ENCODE peak calls at places on chromosomes 12 and 14, in seven cellular contexts. B is A549, R is GM20000, X is suprapubic skin, A is cardiac muscle cell, C is endothelial cell, Q is testis. N is an unnamed sample.
A peak's percentile ranks its signal among the peaks of the same experiment; 100 is the strongest.

GRCh38 chr12:49190317-49190716 is 1.4 kb upstream of the TUBA1A start:
- DNase-seq in A (no peak), C (no peak), R (no peak), B (no peak), Q (no peak), X (peak; percentile 47), N (no peak)

GRCh38 chr14:22491683-22492483 is 97.1 kb downstream of the DAD1 start:
- DNase-seq in X (no peak), B (no peak), C (no peak), Q (no peak), R (peak; percentile 48), A (no peak), N (peak; percentile 37)

GRCh38 chr12:125650587-125650986 is 585.4 kb downstream of the AACS start:
- DNase-seq in Q (no peak), X (no peak), B (no peak), A (no peak), C (no peak), R (no peak), N (no peak)

GRCh38 chr14:91409991-91410401 is 7.6 kb downstream of the CCDC88C start:
- DNase-seq in X (no peak), B (no peak), A (no peak), R (no peak), Q (no peak), C (no peak), N (no peak)

GRCh38 chr12:121578230-121579189 is 2.3 kb downstream of the KDM2B start:
- DNase-seq in R (peak; percentile 67), Q (no peak), A (peak; percentile 52), C (peak; percentile 46), B (no peak), X (no peak), N (peak; percentile 56)

GRCh38 chr12:15234011-15234410 is 12.8 kb upstream of the RERG start:
- DNase-seq in A (no peak), Q (no peak), C (no peak), R (no peak), X (no peak), B (no peak), N (no peak)

GRCh38 chr12:130179191-130179590 is 16.9 kb downstream of the FZD10 start:
- DNase-seq in C (no peak), Q (no peak), X (no peak), B (no peak), R (no peak), A (no peak), N (no peak)

GRCh38 chr14:68784298-68784910 is 8.5 kb downstream of the ZFP36L1 start:
- DNase-seq in B (peak; percentile 97), R (no peak), C (no peak), X (peak; percentile 76), A (no peak), Q (peak; percentile 13), N (no peak)

GRCh38 chr12:82411561-82412230 is 53.4 kb downstream of the METTL25 start:
- DNase-seq in Q (no peak), A (no peak), X (no peak), B (no peak), C (no peak), R (no peak), N (no peak)

GRCh38 chr14:84750763-84751554 is 779.0 kb upstream of the FLRT2 start:
- DNase-seq in Q (no peak), X (no peak), C (no peak), A (no peak), B (no peak), R (no peak), N (no peak)

GRCh38 chr12:25852792-25853191 is 105.7 kb upstream of the RASSF8 start:
- DNase-seq in C (no peak), R (no peak), Q (no peak), A (no peak), B (peak; percentile 60), X (no peak), N (no peak)

GRCh38 chr12:50784501-50784900 is 20.6 kb downstream of the ATF1 start:
- DNase-seq in A (no peak), X (no peak), C (no peak), R (no peak), B (no peak), Q (no peak), N (no peak)

GRCh38 chr12:1779783-1780182 is 40.6 kb upstream of the LRTM2 start:
- DNase-seq in X (no peak), Q (no peak), A (no peak), B (no peak), R (no peak), C (no peak), N (no peak)

GRCh38 chr12:73413974-73414373 is 1123.7 kb upstream of the ATXN7L3B start:
- DNase-seq in X (no peak), Q (no peak), B (no peak), R (no peak), C (no peak), A (no peak), N (no peak)

GRCh38 chr14:79254069-79254775 is 957.1 kb downstream of the DIO2 start:
- DNase-seq in C (no peak), R (no peak), Q (no peak), B (no peak), X (no peak), A (no peak), N (no peak)

GRCh38 chr12:72075891-72076557 is 137.4 kb downstream of the TPH2 start:
- DNase-seq in C (no peak), Q (no peak), R (no peak), A (no peak), X (no peak), B (no peak), N (no peak)

GRCh38 chr14:49464885-49465284 is 121.3 kb downstream of the RPS29 start:
- DNase-seq in A (peak; percentile 9), R (no peak), Q (no peak), C (peak; percentile 11), B (peak; percentile 20), X (no peak), N (no peak)

GRCh38 chr14:92143309-92143708 is 21.5 kb downstream of the CPSF2 start:
- DNase-seq in B (no peak), A (no peak), Q (no peak), R (no peak), C (no peak), X (no peak), N (no peak)

GRCh38 chr12:101414533-101415119 is 7.1 kb upstream of the ARL1 start:
- DNase-seq in C (peak; percentile 55), B (peak; percentile 83), A (peak; percentile 60), R (peak; percentile 56), X (no peak), Q (peak; percentile 54), N (peak; percentile 48)

GRCh38 chr14:96284008-96284407 is 28.0 kb downstream of the BDKRB1 start:
- DNase-seq in R (no peak), A (no peak), C (no peak), X (no peak), B (no peak), Q (no peak), N (no peak)

GRCh38 chr14:96281486-96281885 is 25.5 kb downstream of the BDKRB1 start:
- DNase-seq in X (no peak), Q (no peak), A (no peak), C (no peak), R (no peak), B (no peak), N (no peak)

GRCh38 chr14:96279564-96279963 is 23.6 kb downstream of the BDKRB1 start:
- DNase-seq in B (no peak), X (no peak), Q (no peak), A (no peak), C (no peak), R (no peak), N (no peak)

GRCh38 chr14:96277890-96278289 is 21.9 kb downstream of the BDKRB1 start:
- DNase-seq in X (no peak), B (no peak), C (no peak), Q (no peak), R (no peak), A (no peak), N (no peak)

DNA sequence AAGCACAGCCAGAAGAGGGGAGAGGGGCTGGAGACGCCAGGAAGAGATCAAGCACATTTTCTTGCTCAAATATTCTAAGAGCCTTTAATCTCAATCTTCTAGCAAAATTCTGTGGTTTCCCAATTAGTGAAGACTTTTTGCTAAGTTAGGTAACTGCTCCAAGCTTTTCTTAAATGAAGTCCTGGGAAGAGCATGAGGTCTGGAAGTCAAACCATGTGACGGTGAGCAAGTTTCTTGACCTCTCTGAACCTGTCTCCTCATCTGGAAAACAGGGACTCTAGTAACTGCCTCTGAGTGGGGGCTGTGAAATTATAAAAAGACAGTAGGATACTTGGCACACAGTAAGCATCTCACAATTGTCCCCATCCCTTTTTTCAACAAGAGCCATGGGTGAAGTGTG is 24.1 kb downstream of the BDKRB1 start:
- DNase-seq in X (no peak), C (no peak), R (no peak), A (no peak), Q (no peak), B (no peak), N (no peak)
- TF ChIP-seq CTCF in X (no peak), C (no peak), R (no peak), A (no peak), Q (no peak), B (no peak), N (no peak)

GRCh38 chr14:102772781-102773570 is 4.3 kb upstream of the TRAF3 start:
- DNase-seq in B (peak; percentile 51), C (peak; percentile 63), X (no peak), Q (no peak), R (no peak), A (peak; percentile 41), N (no peak)
- TF ChIP-seq CTCF in B (peak; percentile 37), C (no peak), X (no peak), Q (no peak), R (peak; percentile 34), A (peak; percentile 29), N (peak; percentile 36)

DNA sequence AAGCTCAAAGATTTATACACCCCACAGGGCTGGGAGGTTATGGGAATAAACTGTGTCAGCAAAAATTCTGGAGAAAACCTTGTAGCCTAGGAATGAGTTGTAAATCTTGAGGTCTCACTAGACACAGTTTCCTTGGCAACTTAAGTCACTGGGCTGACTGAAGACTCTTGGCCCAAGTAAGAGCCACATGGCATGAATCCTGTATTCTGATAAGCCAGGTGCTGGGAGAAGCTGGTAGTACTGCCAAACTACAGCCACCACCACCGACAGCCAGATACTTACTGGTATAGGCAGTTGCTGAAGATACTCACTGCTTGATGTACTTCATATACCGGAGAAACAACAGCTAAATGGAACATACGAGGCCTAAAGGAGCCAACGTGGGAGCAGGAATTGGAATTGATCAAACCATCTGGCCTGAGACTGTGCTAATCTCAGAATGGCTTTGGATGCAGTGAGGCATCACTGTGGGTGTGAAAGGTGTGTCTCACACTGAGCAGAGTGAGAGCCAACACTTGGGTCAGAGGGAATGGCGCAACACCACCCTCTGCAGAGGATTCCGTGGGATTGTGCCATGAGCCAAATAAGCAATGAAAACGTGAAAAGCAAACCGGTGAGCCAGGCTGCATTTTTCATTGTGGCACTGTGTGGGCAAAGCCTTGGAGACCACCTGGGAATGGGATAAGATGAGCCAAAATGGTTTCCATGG is 102.9 kb upstream of the TMCC3 start:
- DNase-seq in B (no peak), A (no peak), Q (no peak), C (no peak), X (no peak), R (no peak), N (no peak)
- TF ChIP-seq CTCF in B (no peak), A (peak; percentile 3), Q (no peak), C (no peak), X (no peak), R (no peak), N (no peak)

DNA sequence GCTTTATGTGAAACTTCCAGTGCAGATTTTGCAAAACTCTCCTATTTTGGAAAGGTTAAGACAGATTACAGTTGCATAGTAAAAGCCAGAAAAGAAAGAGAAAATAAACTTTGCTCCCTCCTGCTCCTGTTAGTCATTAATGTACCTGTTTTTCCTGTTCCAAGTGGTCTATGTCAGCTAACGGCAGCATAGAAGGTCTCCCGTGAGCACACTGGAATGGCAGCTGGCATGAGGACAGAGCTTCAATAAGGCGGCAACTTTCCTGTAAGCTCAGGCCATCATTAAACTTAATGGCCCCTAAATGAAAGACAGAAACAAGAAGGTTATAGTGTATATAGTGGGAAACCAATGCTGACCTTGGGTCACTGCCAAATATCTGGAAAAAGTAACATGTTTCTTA is 16.0 kb downstream of the EIF2B2 start:
- DNase-seq in R (no peak), B (no peak), X (no peak), Q (no peak), C (no peak), A (no peak), N (no peak)
- TF ChIP-seq CTCF in R (no peak), B (no peak), X (no peak), Q (no peak), C (no peak), A (no peak), N (no peak)